ENCODE peak calls at places on chromosomes 5 and 9, in eight cellular contexts. G, E, Q, N, W, D, F and K are unnamed samples.

GRCh38 chr9:129285979-129286772 is 108.1 kb upstream of the IER5L start:
- DNase-seq in G (peak; percentile 57), W (no peak), Q (no peak), N (no peak), E (no peak), F (no peak), D (no peak), K (no peak)

GRCh38 chr9:132596200-132596599 is 13.8 kb downstream of the BARHL1 start:
- DNase-seq in N (no peak), E (no peak), D (no peak), G (no peak), Q (no peak), F (no peak), W (no peak), K (no peak)

GRCh38 chr9:1296331-1296730 is 246.2 kb downstream of the DMRT2 start:
- DNase-seq in Q (no peak), E (no peak), G (no peak), D (no peak), F (no peak), W (no peak), N (no peak), K (no peak)

GRCh38 chr9:134533850-134534585 is 107.6 kb upstream of the COL5A1 start:
- DNase-seq in F (no peak), E (no peak), G (no peak), W (peak; percentile 17), D (peak; percentile 62), Q (no peak), N (peak; percentile 42), K (no peak)

GRCh38 chr9:18920685-18921084 is 112.3 kb downstream of the SAXO1 start:
- DNase-seq in N (no peak), W (no peak), E (no peak), D (no peak), F (no peak), G (no peak), Q (no peak), K (peak; percentile 27)

GRCh38 chr5:96963267-96963666 is 27.4 kb downstream of the LNPEP start:
- DNase-seq in Q (no peak), N (peak; percentile 93), E (no peak), W (peak; percentile 64), F (peak; percentile 32), G (no peak), D (peak; percentile 68), K (peak; percentile 79)

GRCh38 chr5:175640108-175640507 is 17.8 kb upstream of the HRH2 start:
- DNase-seq in Q (no peak), E (no peak), F (no peak), W (no peak), G (no peak), D (no peak), N (no peak), K (no peak)

GRCh38 chr5:180631549-180632392 is 17.6 kb downstream of the FLT4 start:
- DNase-seq in Q (no peak), E (no peak), F (no peak), G (peak; percentile 59), N (no peak), D (no peak), W (no peak), K (no peak)

GRCh38 chr5:104178066-104178465 is 615.5 kb upstream of the NUDT12 start:
- DNase-seq in W (no peak), F (no peak), E (no peak), D (no peak), G (no peak), Q (no peak), N (no peak), K (no peak)

GRCh38 chr9:137880976-137881530 is 3.5 kb downstream of the CACNA1B start:
- DNase-seq in Q (no peak), G (no peak), D (no peak), F (no peak), W (no peak), N (no peak), E (no peak), K (no peak)

GRCh38 chr9:137879566-137880150 is 2.1 kb downstream of the CACNA1B start:
- DNase-seq in F (no peak), Q (no peak), E (no peak), N (no peak), W (no peak), D (no peak), G (no peak), K (no peak)

GRCh38 chr9:137880160-137880975 is 2.8 kb downstream of the CACNA1B start:
- DNase-seq in E (no peak), G (no peak), N (no peak), W (no peak), D (no peak), Q (no peak), F (no peak), K (no peak)

GRCh38 chr9:137878146-137878941 is 762 bp downstream of the CACNA1B start:
- DNase-seq in D (peak; percentile 10), W (peak; percentile 29), Q (no peak), G (no peak), N (peak; percentile 5), F (no peak), E (no peak), K (no peak)

GRCh38 chr9:137878957-137879555 is 1.5 kb downstream of the CACNA1B start:
- DNase-seq in G (no peak), F (no peak), E (no peak), W (no peak), Q (no peak), N (no peak), D (no peak), K (no peak)
- H3K4me3 ChIP-seq in G (no peak overlapping the region), F (no peak overlapping the region), E (no peak overlapping the region), W (no peak overlapping the region), Q (no peak overlapping the region), N (no peak overlapping the region), D (no peak overlapping the region), K (no peak overlapping the region)

DNA sequence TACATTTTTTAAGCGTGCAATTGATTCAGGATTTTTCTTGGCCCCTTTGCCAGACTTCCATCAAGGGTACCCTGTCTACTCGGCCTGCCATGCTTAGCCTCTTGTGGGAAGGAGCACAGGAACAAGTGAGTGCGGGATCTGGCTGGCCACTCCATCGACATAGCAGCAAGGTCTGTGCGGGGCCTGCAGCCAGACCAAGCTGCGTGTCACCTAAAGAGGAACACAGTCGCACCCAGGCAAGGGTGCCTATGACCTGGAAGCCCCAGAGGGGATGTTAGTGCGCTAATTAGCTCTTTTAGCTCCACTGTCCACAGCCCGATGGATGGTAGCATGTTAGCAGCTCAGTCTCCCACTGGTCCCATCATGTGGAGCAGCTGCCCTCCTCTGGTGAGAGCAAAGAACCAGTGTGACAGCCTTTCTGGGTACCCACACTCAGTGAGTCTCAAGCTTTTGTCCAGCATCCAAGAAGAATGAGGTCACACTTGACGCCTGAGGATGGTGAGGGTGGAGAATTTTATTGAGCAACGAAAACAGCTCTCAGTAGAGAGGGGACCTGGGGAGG is 38.7 kb downstream of the FTMT start:
- DNase-seq in G (no peak), E (peak; percentile 5), D (no peak), Q (no peak), F (no peak), N (no peak), W (no peak), K (no peak)
- TF ChIP-seq CTCF in G (no peak), E (no peak), D (no peak), Q (no peak), F (no peak), N (no peak), W (no peak), K (no peak)

DNA sequence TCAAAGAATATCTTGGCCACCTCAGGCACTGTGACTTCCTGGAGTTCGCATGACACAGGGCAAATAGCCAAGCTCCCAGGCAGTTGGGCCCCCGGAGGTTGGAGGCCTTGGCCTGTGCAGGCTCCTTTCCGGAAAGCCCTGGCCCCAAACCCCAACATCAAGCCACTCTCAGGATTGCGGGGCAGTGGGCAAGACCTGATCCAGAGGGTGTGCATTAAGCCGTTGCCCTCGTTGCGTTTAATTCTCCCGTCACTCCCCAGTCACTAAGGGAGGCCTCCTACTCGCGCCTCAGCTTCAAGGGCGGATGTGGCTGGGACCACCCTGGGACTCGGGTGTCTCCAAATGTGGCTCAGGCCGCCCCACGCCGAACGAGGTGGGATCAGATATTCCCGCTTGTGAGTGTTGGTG is 60.1 kb downstream of the TMEM174 start:
- DNase-seq in E (no peak), N (no peak), D (no peak), F (no peak), Q (no peak), W (no peak), G (no peak), K (no peak)
- H3K4me3 ChIP-seq in E (no peak overlapping the region), N (no peak overlapping the region), D (no peak overlapping the region), F (peak overlapping the region; percentile 62), Q (peak overlapping the region; percentile 16), W (peak overlapping the region; percentile 37), G (peak overlapping the region; percentile 43), K (no peak overlapping the region)

GRCh38 chr5:167294861-167295685 is 996.4 kb upstream of the WWC1 start:
- DNase-seq in W (peak; percentile 83), F (no peak), D (peak; percentile 93), N (peak; percentile 91), G (no peak), E (peak; percentile 88), Q (no peak), K (peak; percentile 90)
- TF ChIP-seq CTCF in W (no peak), F (no peak), D (no peak), N (no peak), G (no peak), E (no peak), Q (no peak), K (no peak)

DNA sequence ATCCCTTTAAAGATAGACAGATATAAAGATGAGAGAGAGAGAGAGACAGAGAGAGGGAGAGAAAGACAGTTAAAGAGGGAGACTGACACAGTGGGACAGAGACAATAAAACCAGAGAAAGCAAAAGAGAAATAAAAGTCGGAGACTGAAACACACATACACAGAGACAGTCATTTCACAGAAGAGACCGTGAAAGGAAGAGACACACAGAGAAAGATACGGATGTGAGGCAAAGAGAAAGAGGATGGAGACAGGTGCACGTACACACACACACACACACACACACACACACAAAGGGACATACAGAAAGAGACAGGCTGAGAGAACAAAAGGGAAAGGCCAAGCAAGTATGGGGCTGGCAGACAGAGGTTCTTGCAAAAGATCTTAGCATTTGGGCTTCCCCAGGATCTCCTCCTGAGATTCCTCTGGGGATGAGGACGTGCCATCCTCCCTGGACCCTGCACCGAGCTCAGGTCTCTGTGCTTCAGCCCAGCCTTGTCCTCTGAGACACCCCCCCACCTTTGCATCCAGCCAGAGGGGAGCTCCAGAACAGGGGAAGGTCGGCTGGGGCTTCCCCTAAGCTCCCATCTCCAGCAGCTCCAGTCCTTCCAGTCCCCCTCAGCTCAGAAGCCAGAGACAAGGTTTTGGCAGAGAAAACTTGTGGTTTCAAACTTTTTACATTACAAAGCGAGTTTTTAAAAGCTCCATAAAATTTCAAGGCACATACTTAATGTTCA is 318.4 kb upstream of the PANK3 start:
- DNase-seq in D (no peak), N (no peak), E (no peak), F (no peak), Q (no peak), W (no peak), G (no peak), K (no peak)
- H3K4me3 ChIP-seq in D (no peak overlapping the region), N (no peak overlapping the region), E (no peak overlapping the region), F (no peak overlapping the region), Q (no peak overlapping the region), W (no peak overlapping the region), G (no peak overlapping the region), K (no peak overlapping the region)